ENCODE peak calls at places on chromosomes 4 and X, in seven cellular contexts. Z is cardiac muscle cell, T is GM13977, I is progenitor cell of endocrine pancreas, E is GDM1, R is NCI-H1436 treated with DMSO at 0.1 percent for 48 hours, C is Peyer's patch. G is an unnamed sample.

GRCh38 chr4:34417160-34417559 is 1827.2 kb downstream of the ARAP2 start:
- DNase-seq in I (no peak), R (no peak), E (no peak), T (no peak), C (no peak), Z (no peak), G (no peak)

GRCh38 chrX:38260231-38260630 is 39.6 kb upstream of the SRPX start:
- DNase-seq in E (no peak), T (peak), C (no peak), I (no peak), Z (no peak), R (no peak), G (no peak)

GRCh38 chr4:159047478-159048165 is 55.3 kb upstream of the RAPGEF2 start:
- DNase-seq in Z (peak), I (no peak), C (no peak), T (no peak), E (no peak), R (no peak), G (peak)

GRCh38 chr4:1958276-1959103 is 50.3 kb downstream of the NELFA start:
- DNase-seq in T (no peak), R (no peak), E (no peak), C (no peak), Z (no peak), I (no peak), G (no peak)

GRCh38 chrX:124887572-124887971 is 432.1 kb upstream of the TEX13C start:
- DNase-seq in R (no peak), C (no peak), Z (no peak), I (no peak), T (no peak), E (no peak), G (no peak)

GRCh38 chr4:187469627-187470026 is 525.9 kb upstream of the ZFP42 start:
- DNase-seq in C (no peak), T (no peak), I (no peak), E (no peak), Z (no peak), R (no peak), G (no peak)

GRCh38 chr4:153333874-153334273 is 10.6 kb upstream of the MND1 start:
- DNase-seq in I (no peak), E (no peak), C (no peak), Z (no peak), R (no peak), T (no peak), G (no peak)

GRCh38 chr4:3644849-3645627 is 112.8 kb upstream of the LRPAP1 start:
- DNase-seq in Z (no peak), I (no peak), E (no peak), T (no peak), R (no peak), C (no peak), G (no peak)

GRCh38 chr4:173883821-173884220 is 353.8 kb upstream of the HAND2 start:
- DNase-seq in Z (no peak), C (no peak), R (no peak), I (no peak), E (no peak), T (no peak), G (no peak)

GRCh38 chrX:130224810-130225209 is 43.9 kb downstream of the ZNF280C start:
- DNase-seq in C (no peak), I (no peak), R (no peak), Z (peak), E (no peak), T (no peak), G (peak)

GRCh38 chrX:38102875-38103274 is 96.5 kb downstream of the SYTL5 start:
- DNase-seq in E (no peak), Z (no peak), I (no peak), R (no peak), T (no peak), C (no peak), G (no peak)

GRCh38 chr4:87848622-87849351 is 16.0 kb downstream of the MEPE start:
- DNase-seq in C (peak), E (peak), I (no peak), Z (peak), R (peak), T (peak), G (peak)

GRCh38 chr4:119266153-119266552 is 53.6 kb downstream of the USP53 start:
- DNase-seq in E (no peak), R (no peak), T (no peak), I (no peak), C (no peak), Z (no peak), G (no peak)

GRCh38 chrX:123959281-123960063 is 2.0 kb upstream of the STAG2 start:
- DNase-seq in C (peak), R (no peak), Z (peak), E (no peak), T (peak), I (no peak), G (no peak)

GRCh38 chr4:128570380-128570779 is 239.1 kb upstream of the JADE1 start:
- DNase-seq in Z (peak), E (peak), T (no peak), C (no peak), I (no peak), R (no peak), G (peak)

GRCh38 chr4:162586266-162586665 is 422.5 kb upstream of the FSTL5 start:
- DNase-seq in I (no peak), E (no peak), Z (no peak), C (no peak), T (no peak), R (no peak), G (no peak)

GRCh38 chrX:57286507-57287251 is at the start of gene FAAH2:
- DNase-seq in I (peak), R (peak), T (peak), E (no peak), C (peak), Z (no peak), G (no peak)

GRCh38 chr4:69497081-69497480 is 1.4 kb upstream of the UGT2B4 start:
- DNase-seq in E (no peak), Z (peak), R (no peak), I (no peak), C (no peak), T (no peak), G (no peak)

GRCh38 chr4:132003593-132003992 is 1145.5 kb upstream of the PCDH10 start:
- DNase-seq in C (no peak), R (no peak), Z (no peak), T (no peak), E (no peak), I (no peak), G (no peak)

GRCh38 chrX:67692246-67692645 is 148.4 kb downstream of the AR start:
- DNase-seq in R (no peak), T (no peak), Z (peak), C (no peak), I (no peak), E (no peak), G (no peak)

GRCh38 chr4:6333301-6334202 is 63.9 kb downstream of the WFS1 start:
- DNase-seq in R (no peak), T (peak), C (no peak), Z (no peak), I (no peak), E (no peak), G (no peak)

GRCh38 chr4:52861879-52862604 is at the start of gene RASL11B:
- DNase-seq in C (peak), I (peak), T (peak), R (no peak), E (peak), Z (peak), G (no peak)

GRCh38 chr4:25085621-25086020 is 54.9 kb upstream of the LGI2 start:
- DNase-seq in I (no peak), T (no peak), Z (no peak), C (no peak), R (no peak), E (no peak), G (no peak)

GRCh38 chrX:133538148-133538547 is 122.9 kb upstream of the GPC4 start:
- DNase-seq in I (no peak), R (no peak), E (no peak), C (no peak), Z (no peak), T (no peak), G (no peak)

GRCh38 chr4:742742-743311 is 37.2 kb downstream of the PCGF3 start:
- DNase-seq in R (no peak), Z (peak), C (peak), E (peak), T (peak), I (peak), G (no peak)

GRCh38 chrX:10579753-10580060 is 40.7 kb downstream of the MID1 start:
- DNase-seq in C (no peak), T (no peak), Z (peak), R (no peak), I (no peak), E (no peak), G (no peak)

GRCh38 chrX:7706032-7706431 is 136.9 kb upstream of the VCX start:
- DNase-seq in Z (no peak), R (no peak), E (no peak), T (no peak), C (no peak), I (no peak), G (no peak)

GRCh38 chr4:62457356-62457755 is 1257.2 kb downstream of the ADGRL3 start:
- DNase-seq in I (no peak), T (no peak), C (no peak), E (no peak), R (no peak), Z (no peak), G (no peak)

GRCh38 chr4:26321326-26322276 is 787 bp downstream of the RBPJ start:
- DNase-seq in Z (peak), T (no peak), E (no peak), I (peak), C (peak), R (no peak), G (no peak)

GRCh38 chrX:2631743-2632532 is 59.2 kb upstream of the CD99 start:
- DNase-seq in T (no peak), I (no peak), E (no peak), Z (no peak), R (no peak), C (no peak), G (no peak)

GRCh38 chr4:3462790-3463415 is at the start of gene DOK7:
- DNase-seq in E (no peak), T (no peak), Z (no peak), C (no peak), I (no peak), R (no peak), G (no peak)

GRCh38 chr4:56272003-56272402 is 115.3 kb downstream of the AASDH start:
- DNase-seq in T (no peak), R (no peak), I (no peak), C (no peak), Z (no peak), E (no peak), G (no peak)

GRCh38 chrX:124842205-124842604 is 477.5 kb upstream of the TEX13C start:
- DNase-seq in T (no peak), R (no peak), C (no peak), E (no peak), I (no peak), Z (no peak), G (no peak)

GRCh38 chr4:68850293-68850692 is 34.5 kb downstream of the UGT2B10 start:
- DNase-seq in T (no peak), E (no peak), Z (no peak), C (no peak), R (no peak), I (no peak), G (no peak)

GRCh38 chr4:1566838-1567518 is 117.1 kb downstream of the FAM53A start:
- DNase-seq in Z (no peak), T (no peak), C (no peak), R (no peak), I (no peak), E (no peak), G (no peak)

G was measured in GF-D8.